ENCODE peak calls at places on chromosomes 5 and 9, in nine cellular contexts. H, L, G, F, A, S, Y, P and B are unnamed samples.

GRCh38 chr5:90606539-90606938 is 47.9 kb downstream of the ADGRV1 start:
- DNase-seq in H (no peak), L (peak; percentile 12), G (no peak), F (no peak), A (no peak), S (no peak), Y (no peak), P (peak; percentile 28), B (no peak)

GRCh38 chr9:86794356-86795046 is 152.8 kb downstream of the GAS1 start:
- DNase-seq in H (no peak), L (no peak), G (no peak), F (no peak), A (no peak), S (no peak), Y (no peak), P (peak; percentile 41), B (no peak)

GRCh38 chr9:109331353-109331752 is 10.5 kb upstream of the EPB41L4B start:
- DNase-seq in H (no peak), L (peak; percentile 82), G (peak; percentile 91), F (no peak), A (peak; percentile 85), S (peak; percentile 48), Y (peak; percentile 65), P (no peak), B (no peak)

GRCh38 chr5:73357576-73357975 is 91.0 kb downstream of the FOXD1 start:
- DNase-seq in H (no peak), L (no peak), G (no peak), F (no peak), A (no peak), S (no peak), Y (no peak), P (no peak), B (no peak)

GRCh38 chr9:20242767-20243166 is 379.5 kb downstream of the MLLT3 start:
- DNase-seq in H (no peak), L (peak; percentile 14), G (no peak), F (no peak), A (no peak), S (no peak), Y (no peak), P (no peak), B (no peak)

GRCh38 chr9:90107021-90107771 is 502.4 kb downstream of the GADD45G start:
- DNase-seq in H (no peak), L (peak; percentile 79), G (no peak), F (no peak), A (no peak), S (peak; percentile 53), Y (no peak), P (no peak), B (no peak)

GRCh38 chr9:119917175-119917574 is 547.9 kb upstream of the BRINP1 start:
- DNase-seq in H (no peak), L (no peak), G (no peak), F (no peak), A (no peak), S (no peak), Y (no peak), P (no peak), B (no peak)

GRCh38 chr9:35406183-35406959 is 83.5 kb upstream of the RUSC2 start:
- DNase-seq in H (no peak), L (peak; percentile 68), G (peak; percentile 73), F (no peak), A (no peak), S (no peak), Y (peak; percentile 51), P (peak; percentile 76), B (no peak)

GRCh38 chr9:97559111-97559514 is 57.6 kb downstream of the TMOD1 start:
- DNase-seq in H (no peak), L (no peak), G (no peak), F (no peak), A (no peak), S (no peak), Y (no peak), P (no peak), B (peak; percentile 22)
- H3K4me1 ChIP-seq in H (peaks cover under 1% of the 10 kb centered on the region), L (no peaks in the 10 kb centered on the region), G (peaks cover 37% of the 10 kb centered on the region), F (peaks cover under 1% of the 10 kb centered on the region), A (no peaks in the 10 kb centered on the region), S (peaks cover 96% of the 10 kb centered on the region), Y (no peaks in the 10 kb centered on the region), P (no peaks in the 10 kb centered on the region), B (peaks cover 28% of the 10 kb centered on the region)

GRCh38 chr9:137046094-137046787 is at the start of gene NPDC1:
- DNase-seq in H (no peak), L (peak; percentile 68), G (peak; percentile 85), F (no peak), A (no peak), S (peak; percentile 79), Y (peak; percentile 84), P (peak; percentile 94), B (peak; percentile 93)

GRCh38 chr9:137049544-137050449 is 3.8 kb upstream of the NPDC1 start:
- DNase-seq in H (no peak), L (peak; percentile 66), G (no peak), F (no peak), A (no peak), S (no peak), Y (peak; percentile 59), P (peak; percentile 81), B (no peak)

GRCh38 chr9:137051145-137051724 is 2.6 kb downstream of the ENTPD2 start:
- DNase-seq in H (no peak), L (no peak), G (no peak), F (no peak), A (no peak), S (no peak), Y (no peak), P (no peak), B (no peak)

GRCh38 chr9:137050570-137050969 is 3.3 kb downstream of the ENTPD2 start:
- DNase-seq in H (no peak), L (no peak), G (no peak), F (no peak), A (no peak), S (no peak), Y (no peak), P (no peak), B (no peak)

DNA sequence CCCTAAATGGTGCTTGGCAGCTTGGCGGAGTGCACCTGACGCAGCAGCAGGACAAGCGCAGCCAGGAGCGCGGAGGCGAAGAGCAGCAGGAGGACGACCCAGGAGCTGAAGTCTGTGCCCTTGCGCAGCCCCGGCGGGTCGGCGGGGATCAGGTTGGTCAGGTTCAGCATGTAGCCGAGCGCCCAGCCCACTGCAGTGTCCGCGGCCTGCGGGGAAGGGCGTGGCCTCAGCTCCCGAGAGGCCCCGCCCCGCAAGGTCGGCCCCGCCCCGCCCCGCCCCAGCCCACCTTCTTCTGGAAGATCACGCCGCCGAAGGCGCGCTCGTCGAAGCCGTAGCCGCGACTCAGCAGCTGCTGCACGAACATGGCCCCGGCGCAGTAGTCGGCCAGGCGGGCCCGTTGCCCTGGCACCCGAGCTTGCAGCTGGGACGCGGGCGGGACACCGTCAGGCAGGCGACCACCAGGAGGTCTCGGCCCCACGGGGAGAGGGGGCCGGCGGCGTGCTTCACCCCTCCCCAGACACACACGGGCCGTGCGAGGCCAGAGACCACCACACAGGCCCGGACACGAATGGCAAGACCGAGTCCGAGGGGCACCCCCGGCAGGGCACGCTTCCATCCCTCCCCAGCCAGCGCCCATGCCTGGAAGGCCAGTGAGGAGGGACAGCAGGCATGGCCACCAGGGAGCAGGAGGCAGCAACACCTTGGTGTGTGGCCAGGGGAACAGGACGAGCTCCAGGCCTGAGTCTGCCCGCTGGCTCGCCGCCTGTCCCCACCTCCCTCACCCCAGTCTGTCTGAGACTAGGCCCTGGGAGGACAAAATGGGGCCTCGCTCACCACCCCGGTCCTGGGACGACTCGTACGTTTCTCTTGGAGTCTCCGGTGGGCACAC is 2.9 kb upstream of the NPDC1 start:
- DNase-seq in H (no peak), L (no peak), G (no peak), F (no peak), A (no peak), S (no peak), Y (no peak), P (no peak), B (no peak)
- H3K27me3 ChIP-seq in H (no peaks in the 10 kb centered on the region), L (no peaks in the 10 kb centered on the region), G (peaks cover 90% of the 10 kb centered on the region), F (peaks cover 27% of the 10 kb centered on the region), A (no peaks in the 10 kb centered on the region), S (peaks cover 71% of the 10 kb centered on the region), Y (no peaks in the 10 kb centered on the region), P (peaks cover 86% of the 10 kb centered on the region), B (peaks cover 81% of the 10 kb centered on the region)

GRCh38 chr5:53368966-53369605 is 111.3 kb upstream of the FST start:
- DNase-seq in H (no peak), L (no peak), G (no peak), F (no peak), A (no peak), S (no peak), Y (no peak), P (no peak), B (no peak)

GRCh38 chr5:53368516-53368915 is 111.9 kb upstream of the FST start:
- DNase-seq in H (no peak), L (no peak), G (no peak), F (no peak), A (no peak), S (no peak), Y (no peak), P (no peak), B (no peak)

GRCh38 chr5:53369681-53370080 is 110.7 kb upstream of the FST start:
- DNase-seq in H (no peak), L (no peak), G (no peak), F (no peak), A (no peak), S (no peak), Y (no peak), P (no peak), B (no peak)

GRCh38 chr5:53366245-53366644 is 114.2 kb upstream of the FST start:
- DNase-seq in H (no peak), L (no peak), G (no peak), F (no peak), A (no peak), S (no peak), Y (no peak), P (no peak), B (no peak)

GRCh38 chr5:53367727-53368126 is 112.7 kb upstream of the FST start:
- DNase-seq in H (no peak), L (no peak), G (no peak), F (no peak), A (no peak), S (no peak), Y (no peak), P (no peak), B (no peak)
- H3K4me3 ChIP-seq in H (no peak overlapping the region), L (no peak overlapping the region), G (no peak overlapping the region), F (no peak overlapping the region), A (no peak overlapping the region), S (no peak overlapping the region), Y (no peak overlapping the region), P (no peak overlapping the region), B (no peak overlapping the region)

GRCh38 chr5:14157494-14157782 is 14.3 kb downstream of the TRIO start:
- DNase-seq in H (no peak), L (no peak), G (no peak), F (no peak), A (no peak), S (no peak), Y (no peak), P (no peak), B (no peak)

GRCh38 chr5:14161825-14162556 is 18.8 kb downstream of the TRIO start:
- DNase-seq in H (no peak), L (peak; percentile 30), G (no peak), F (no peak), A (no peak), S (no peak), Y (no peak), P (no peak), B (no peak)

GRCh38 chr5:14160116-14160515 is 17.0 kb downstream of the TRIO start:
- DNase-seq in H (no peak), L (no peak), G (no peak), F (no peak), A (no peak), S (no peak), Y (no peak), P (no peak), B (no peak)

GRCh38 chr5:14156611-14157493 is 13.7 kb downstream of the TRIO start:
- DNase-seq in H (peak; percentile 96), L (no peak), G (no peak), F (peak; percentile 59), A (no peak), S (no peak), Y (no peak), P (no peak), B (no peak)

DNA sequence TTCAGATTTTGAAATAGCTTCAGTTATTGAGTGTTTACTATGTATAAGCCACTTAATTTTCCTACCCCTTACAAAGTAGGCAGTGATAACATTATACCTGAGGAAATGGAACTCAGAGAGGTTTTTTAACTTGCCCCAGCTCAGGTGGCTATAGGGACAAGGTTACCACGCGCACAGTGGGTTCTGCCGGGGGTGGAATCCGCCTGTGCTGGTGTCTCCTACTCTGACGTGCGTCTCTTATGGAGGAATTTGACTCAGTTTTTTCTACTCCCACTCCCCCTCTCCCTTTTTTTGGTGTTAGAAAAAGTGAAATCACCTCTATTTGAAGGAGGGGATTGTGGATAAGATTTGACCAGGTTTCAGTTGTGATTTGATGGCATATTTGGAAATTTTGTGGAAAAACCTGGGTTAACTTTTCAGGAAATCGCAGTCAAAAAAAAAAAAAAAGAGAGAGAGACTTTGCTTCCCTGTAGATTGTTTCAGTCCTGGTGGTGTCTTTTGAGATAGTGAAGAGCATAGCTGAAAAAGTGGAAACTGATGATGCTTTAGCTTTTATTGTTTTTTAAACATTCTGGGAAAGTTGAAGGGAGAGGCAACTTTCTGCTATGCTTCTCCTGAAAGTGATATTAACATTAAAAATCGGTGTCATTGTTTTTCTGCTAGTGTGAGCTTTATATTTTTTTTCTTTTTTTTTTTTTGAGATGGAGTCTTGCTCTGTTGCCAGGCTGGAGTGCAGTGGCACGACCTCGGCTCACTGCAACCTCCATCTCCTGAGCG is 15.9 kb downstream of the TRIO start:
- DNase-seq in H (no peak), L (no peak), G (no peak), F (no peak), A (no peak), S (no peak), Y (no peak), P (no peak), B (no peak)
- H3K4me1 ChIP-seq in H (peaks cover 94% of the 10 kb centered on the region), L (peaks cover 15% of the 10 kb centered on the region), G (peaks cover 36% of the 10 kb centered on the region), F (peaks cover 46% of the 10 kb centered on the region), A (peaks cover 36% of the 10 kb centered on the region), S (peaks cover 72% of the 10 kb centered on the region), Y (no peaks in the 10 kb centered on the region), P (peaks cover 26% of the 10 kb centered on the region), B (peaks cover 51% of the 10 kb centered on the region)